ENCODE peak calls at places on chromosomes 4 and X, in seven cellular contexts. P, J, C, R, T, E and X are unnamed samples.

GRCh38 chr4:48032721-48033120 is 16.1 kb downstream of the NIPAL1 start:
- DNase-seq in P (no peak), J (peak; percentile 27), C (no peak), R (peak; percentile 11), T (no peak), E (no peak), X (no peak)

GRCh38 chrX:10117301-10117700 is 39.5 kb upstream of the CLCN4 start:
- DNase-seq in P (no peak), J (no peak), C (no peak), R (no peak), T (no peak), E (no peak), X (no peak)

GRCh38 chr4:26235500-26235899 is 85.3 kb upstream of the RBPJ start:
- DNase-seq in P (peak; percentile 75), J (peak; percentile 72), C (no peak), R (peak; percentile 69), T (peak; percentile 87), E (peak; percentile 40), X (no peak)

GRCh38 chr4:88230953-88231835 is 53.2 kb downstream of the PPM1K start:
- DNase-seq in P (peak; percentile 20), J (peak; percentile 57), C (no peak), R (peak; percentile 31), T (no peak), E (peak; percentile 53), X (no peak)

GRCh38 chr4:152083348-152083747 is 322.5 kb upstream of the GATB start:
- DNase-seq in P (no peak), J (no peak), C (no peak), R (no peak), T (no peak), E (no peak), X (peak; percentile 93)

GRCh38 chr4:866761-867390 is 40.9 kb upstream of the CPLX1 start:
- DNase-seq in P (no peak), J (no peak), C (no peak), R (no peak), T (no peak), E (peak; percentile 32), X (no peak)

GRCh38 chr4:12123709-12124108 is 695.0 kb upstream of the HS3ST1 start:
- DNase-seq in P (no peak), J (peak; percentile 31), C (peak; percentile 77), R (peak; percentile 9), T (no peak), E (no peak), X (no peak)

GRCh38 chr4:185535818-185536729 is 767 bp upstream of the PDLIM3 start:
- DNase-seq in P (no peak), J (peak; percentile 75), C (no peak), R (peak; percentile 63), T (peak; percentile 82), E (no peak), X (no peak)

GRCh38 chr4:147724468-147725201 is 7.3 kb upstream of the ARHGAP10 start:
- DNase-seq in P (no peak), J (no peak), C (no peak), R (no peak), T (no peak), E (no peak), X (no peak)

GRCh38 chr4:67459164-67459563 is 86.1 kb downstream of the CENPC start:
- DNase-seq in P (peak; percentile 25), J (no peak), C (no peak), R (no peak), T (no peak), E (peak; percentile 13), X (no peak)

GRCh38 chrX:81537723-81538122 is 335.8 kb downstream of the SH3BGRL start:
- DNase-seq in P (no peak), J (no peak), C (no peak), R (no peak), T (no peak), E (no peak), X (no peak)

DNA sequence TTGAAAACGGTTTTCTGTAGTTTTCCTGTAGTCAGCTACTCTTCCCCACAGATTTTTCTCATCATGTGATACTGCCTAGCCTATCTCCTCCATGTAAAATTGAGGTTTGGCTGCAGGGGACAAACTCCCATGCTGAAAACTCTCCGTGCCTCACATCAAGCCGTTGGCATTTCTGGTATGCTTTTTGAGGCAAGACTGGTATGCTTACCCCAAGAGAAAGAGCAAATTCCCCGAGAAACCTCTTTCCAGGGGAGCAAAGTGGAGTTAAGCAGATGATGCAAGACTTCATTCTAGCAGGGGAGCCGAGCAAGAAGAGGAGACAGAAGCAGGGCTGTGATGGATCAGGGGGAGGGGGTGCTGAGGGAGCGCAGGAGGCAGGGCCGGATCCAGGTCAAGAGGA is 4.8 kb downstream of the SOWAHD start:
- DNase-seq in P (peak; percentile 77), J (peak; percentile 85), C (no peak), R (peak; percentile 68), T (no peak), E (peak; percentile 82), X (peak; percentile 37)
- H3K4me3 ChIP-seq in P (no peak overlapping the region), J (no peak overlapping the region), C (no peak overlapping the region), R (no peak overlapping the region), T (no peak overlapping the region), E (no peak overlapping the region), X (no peak overlapping the region)

GRCh38 chr4:90159193-90159592 is 32.0 kb downstream of the CCSER1 start:
- DNase-seq in P (no peak), J (no peak), C (no peak), R (peak; percentile 5), T (no peak), E (peak; percentile 6), X (no peak)
- TF ChIP-seq CTCF in P (no peak), J (no peak), C (no peak), R (no peak), T (no peak), E (no peak), X (no peak)

GRCh38 chr4:110609044-110609750 is 13.7 kb downstream of the PITX2 start:
- DNase-seq in P (no peak), J (no peak), C (no peak), R (no peak), T (no peak), E (no peak), X (no peak)

GRCh38 chr4:110610620-110610939 is 12.3 kb downstream of the PITX2 start:
- DNase-seq in P (no peak), J (no peak), C (no peak), R (no peak), T (no peak), E (no peak), X (no peak)

GRCh38 chr4:110611968-110612447 is 10.9 kb downstream of the PITX2 start:
- DNase-seq in P (no peak), J (no peak), C (no peak), R (no peak), T (no peak), E (no peak), X (no peak)

GRCh38 chr4:110612631-110613269 is 10.1 kb downstream of the PITX2 start:
- DNase-seq in P (no peak), J (no peak), C (no peak), R (no peak), T (no peak), E (no peak), X (no peak)

GRCh38 chr4:110610940-110611785 is 11.7 kb downstream of the PITX2 start:
- DNase-seq in P (no peak), J (no peak), C (no peak), R (no peak), T (no peak), E (no peak), X (peak; percentile 61)
- H3K4me3 ChIP-seq in P (no peak overlapping the region), J (no peak overlapping the region), C (no peak overlapping the region), R (no peak overlapping the region), T (peak overlapping the region; percentile 42), E (no peak overlapping the region), X (peak overlapping the region; percentile 54)

GRCh38 chrX:124725467-124725866 is 379.1 kb downstream of the SH2D1A start:
- DNase-seq in P (no peak), J (no peak), C (no peak), R (no peak), T (no peak), E (no peak), X (no peak)
- TF ChIP-seq CTCF in P (no peak), J (no peak), C (no peak), R (no peak), T (no peak), E (no peak), X (no peak)